ENCODE peak calls at places on chromosome 22, in five cellular contexts. O, F, Z, A and U are unnamed samples.

GRCh38 chr22:26429458-26430238 is 588 bp downstream of the ASPHD2 start:
- DNase-seq in Z (no peak), A (no peak), F (peak), O (no peak), U (no peak)

GRCh38 chr22:46661221-46661851 is 41.1 kb downstream of the GRAMD4 start:
- DNase-seq in A (no peak), O (peak), F (no peak), Z (peak), U (peak)

GRCh38 chr22:17919276-17920144 is 104.9 kb downstream of the MICAL3 start:
- DNase-seq in F (no peak), A (no peak), Z (no peak), O (no peak), U (no peak)

GRCh38 chr22:35299217-35299716 is 427 bp upstream of the TOM1 start:
- DNase-seq in Z (peak), A (no peak), O (peak), F (no peak), U (no peak)

GRCh38 chr22:17065433-17065832 is 19.4 kb upstream of the IL17RA start:
- DNase-seq in Z (no peak), O (no peak), F (no peak), A (peak), U (no peak)

GRCh38 chr22:26409705-26410376 is 19.2 kb upstream of the ASPHD2 start:
- DNase-seq in A (no peak), Z (no peak), O (no peak), F (no peak), U (no peak)

GRCh38 chr22:48709453-48709852 is 1118.2 kb downstream of the BRD1 start:
- DNase-seq in O (no peak), F (no peak), Z (no peak), A (no peak), U (no peak)

GRCh38 chr22:33389927-33390326 is 331.7 kb upstream of the SYN3 start:
- DNase-seq in A (no peak), Z (peak), F (no peak), O (no peak), U (no peak)

GRCh38 chr22:31148953-31149627 is 8.8 kb upstream of the PLA2G3 start:
- DNase-seq in O (peak), F (peak), A (peak), Z (peak), U (peak)

GRCh38 chr22:21713428-21714058 is 22.1 kb downstream of the YPEL1 start:
- DNase-seq in O (no peak), Z (no peak), A (no peak), F (no peak), U (no peak)

GRCh38 chr22:47144791-47145425 is 382.5 kb downstream of the TBC1D22A start:
- DNase-seq in Z (no peak), O (no peak), A (no peak), F (no peak), U (no peak)

GRCh38 chr22:39130892-39131855 is 21.3 kb downstream of the CBX7 start:
- DNase-seq in O (no peak), A (no peak), F (no peak), Z (peak), U (no peak)

GRCh38 chr22:43151251-43152000 is at the start of gene TSPO:
- DNase-seq in O (peak), F (peak), Z (no peak), A (peak), U (no peak)

GRCh38 chr22:19287889-19288288 is 3.6 kb downstream of the CLTCL1 start:
- DNase-seq in F (no peak), A (no peak), O (no peak), Z (peak), U (peak)

DNA sequence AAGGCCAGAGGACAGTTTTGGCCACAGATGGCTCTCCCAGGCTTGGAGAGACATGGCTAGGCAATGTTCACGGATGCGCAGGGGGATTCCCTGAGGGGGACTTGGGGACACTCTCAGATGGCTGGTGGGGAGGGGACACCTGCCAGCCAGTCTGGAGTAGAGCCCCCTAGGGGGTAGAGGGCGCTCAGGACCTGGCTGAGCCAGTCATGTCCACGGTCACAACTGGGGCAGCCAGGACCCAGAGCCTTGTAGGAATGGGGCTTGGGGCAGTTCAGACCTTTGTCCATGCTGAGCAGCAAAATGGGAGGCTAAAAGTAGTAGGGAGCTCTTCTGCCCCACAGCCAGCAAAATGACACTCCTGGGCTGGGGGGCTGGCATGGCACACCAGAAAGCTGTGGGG is 1.7 kb downstream of the CSDC2 start:
- DNase-seq in O (no peak), F (no peak), Z (no peak), A (no peak), U (no peak)
- H3K27ac ChIP-seq in O (peak), F (no peak), Z (peak), A (no peak), U (no peak)

GRCh38 chr22:50376064-50376747 is 33.1 kb downstream of the PPP6R2 start:
- DNase-seq in A (no peak), F (no peak), O (no peak), Z (no peak), U (no peak)
- H3K27ac ChIP-seq in A (no peak), F (no peak), O (no peak), Z (no peak), U (no peak)

GRCh38 chr22:36442506-36443197 is 38.8 kb downstream of the TXN2 start:
- DNase-seq in Z (no peak), O (no peak), F (no peak), A (no peak), U (no peak)
- H3K27ac ChIP-seq in Z (no peak), O (peak), F (no peak), A (no peak), U (no peak)

GRCh38 chr22:50522806-50523438 is 2.5 kb downstream of the SCO2 start:
- DNase-seq in O (no peak), Z (no peak), A (no peak), F (no peak), U (no peak)
- H3K27ac ChIP-seq in O (peak), Z (no peak), A (no peak), F (no peak), U (no peak)

GRCh38 chr22:29947410-29948387 is 64.7 kb downstream of the MTMR3 start:
- DNase-seq in F (no peak), Z (peak), O (no peak), A (no peak), U (no peak)
- H3K27ac ChIP-seq in F (no peak), Z (peak), O (no peak), A (peak), U (no peak)

DNA sequence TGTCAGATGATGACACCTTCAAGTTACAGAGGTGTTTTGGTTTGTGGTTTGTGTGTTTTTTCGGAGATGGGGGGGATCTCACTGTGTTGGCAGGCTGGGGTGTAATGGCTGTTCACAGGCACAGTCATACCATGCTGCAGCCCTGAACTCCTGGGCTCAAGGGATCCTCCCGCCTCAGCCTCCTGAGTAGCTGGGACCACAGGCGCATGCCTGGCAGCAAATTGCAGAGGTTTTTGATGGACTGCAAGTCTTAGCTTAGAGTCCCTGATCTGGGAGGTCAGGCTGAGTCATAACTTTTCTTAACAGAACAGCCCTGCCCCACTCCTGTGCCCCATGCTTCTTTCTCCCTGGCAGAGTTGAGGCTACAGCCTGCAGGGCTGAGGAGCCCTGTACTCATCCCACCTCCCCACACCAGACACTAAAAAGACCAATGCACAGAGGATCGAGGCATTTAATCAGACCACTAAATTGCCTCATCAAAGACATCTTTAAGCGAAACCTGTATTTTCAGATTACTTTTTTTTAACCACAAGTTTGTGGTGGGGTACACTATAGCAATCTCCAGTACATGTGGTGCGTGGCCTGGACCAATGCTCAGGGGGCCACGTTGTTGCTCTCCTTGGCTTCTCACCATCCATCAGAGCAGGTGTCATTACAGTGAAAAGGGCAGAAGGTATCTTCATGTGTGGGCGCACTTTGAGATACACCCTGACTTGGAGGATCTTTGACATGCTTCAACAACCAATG is 17.1 kb upstream of the ADORA2A start:
- DNase-seq in F (no peak), O (no peak), A (peak), Z (peak), U (no peak)
- H3K27ac ChIP-seq in F (no peak), O (peak), A (no peak), Z (no peak), U (no peak)